ENCODE peak calls at places on chromosomes 4 and X, in ten cellular contexts. O is SJSA1, K is vagina, H is K562, Q is fibroblast of lung, M is heart right ventricle, E is ovary, V is gastrocnemius medialis, G is cardiac muscle cell, X is body of pancreas. C is an unnamed sample.

GRCh38 chr4:108372678-108373077 is 203.9 kb upstream of the LEF1 start:
- DNase-seq in G (no peak), M (no peak), K (no peak), H (no peak), Q (no peak), X (no peak), E (no peak), O (no peak), V (no peak), C (no peak)

GRCh38 chrX:136260801-136261200 is 9.6 kb upstream of the MAP7D3 start:
- DNase-seq in O (peak; percentile 64), X (no peak), H (no peak), Q (peak; percentile 78), M (no peak), V (no peak), E (no peak), G (peak; percentile 54), K (no peak), C (no peak)

GRCh38 chr4:99394913-99395312 is 40.2 kb downstream of the ADH7 start:
- DNase-seq in O (no peak), M (no peak), Q (peak; percentile 65), H (no peak), K (no peak), G (peak; percentile 42), E (no peak), V (no peak), X (no peak), C (peak; percentile 32)

GRCh38 chr4:84878090-84878489 is 88.4 kb downstream of the WDFY3 start:
- DNase-seq in X (no peak), K (no peak), E (no peak), M (no peak), Q (peak; percentile 72), V (no peak), G (peak; percentile 73), H (no peak), O (peak; percentile 52), C (no peak)

GRCh38 chr4:118927976-118928375 is 39.3 kb downstream of the SYNPO2 start:
- DNase-seq in M (peak; percentile 38), K (no peak), G (peak; percentile 60), O (no peak), H (no peak), X (no peak), Q (no peak), E (peak; percentile 68), V (no peak), C (peak; percentile 31)

GRCh38 chrX:134244043-134244442 is 7.1 kb downstream of the CCDC160 start:
- DNase-seq in O (no peak), H (no peak), G (peak; percentile 6), M (no peak), V (no peak), X (no peak), E (no peak), K (no peak), Q (peak; percentile 62), C (no peak)

GRCh38 chr4:38674206-38675144 is 10.5 kb downstream of the KLF3 start:
- DNase-seq in K (no peak), Q (no peak), H (peak; percentile 72), X (no peak), G (no peak), M (no peak), V (no peak), O (no peak), E (no peak), C (peak; percentile 67)

GRCh38 chr4:48906283-48907173 is at the start of gene OCIAD2:
- DNase-seq in G (peak; percentile 39), V (no peak), O (peak; percentile 44), E (peak; percentile 37), Q (peak; percentile 39), M (peak; percentile 50), X (peak; percentile 83), K (no peak), H (no peak), C (peak; percentile 90)

GRCh38 chr4:1366371-1367229 is 19.6 kb downstream of the UVSSA start:
- DNase-seq in E (no peak), O (no peak), M (peak; percentile 10), G (no peak), Q (no peak), H (no peak), X (peak; percentile 9), K (no peak), V (no peak), C (no peak)

GRCh38 chr4:138643827-138644226 is 371.8 kb upstream of the NOCT start:
- DNase-seq in E (no peak), G (peak; percentile 25), M (no peak), X (no peak), Q (peak; percentile 15), O (no peak), K (no peak), V (no peak), H (no peak), C (no peak)

GRCh38 chr4:76301068-76301774 is 5.3 kb upstream of the STBD1 start:
- DNase-seq in M (no peak), Q (peak; percentile 83), V (peak; percentile 88), E (no peak), X (peak; percentile 41), K (no peak), G (peak; percentile 48), O (peak; percentile 54), H (peak; percentile 94), C (peak; percentile 39)

GRCh38 chrX:318739-319578 is at the start of gene GTPBP6:
- DNase-seq in X (peak; percentile 100), H (peak; percentile 98), V (peak; percentile 100), E (peak; percentile 99), K (peak; percentile 99), Q (peak; percentile 100), O (peak; percentile 99), M (peak; percentile 99), G (peak; percentile 100), C (peak; percentile 100)

GRCh38 chr4:144819591-144819990 is 173.6 kb downstream of the HHIP start:
- DNase-seq in E (no peak), O (no peak), G (no peak), X (no peak), Q (no peak), H (no peak), K (no peak), V (no peak), M (no peak), C (no peak)

GRCh38 chrX:118231464-118231863 is 114.4 kb upstream of the WDR44 start:
- DNase-seq in V (no peak), Q (peak; percentile 49), K (no peak), H (no peak), G (peak; percentile 40), X (no peak), O (no peak), M (no peak), E (no peak), C (no peak)

GRCh38 chrX:21153503-21153902 is 220.7 kb upstream of the CNKSR2 start:
- DNase-seq in V (peak; percentile 45), Q (peak; percentile 13), G (peak; percentile 42), O (no peak), X (no peak), K (no peak), E (no peak), M (no peak), H (no peak), C (no peak)

GRCh38 chr4:19748470-19748869 is 503.2 kb upstream of the SLIT2 start:
- DNase-seq in G (peak; percentile 96), H (no peak), Q (peak; percentile 98), O (no peak), E (no peak), M (no peak), X (no peak), K (no peak), V (peak; percentile 34), C (no peak)

GRCh38 chr4:55378617-55379467 is 16.9 kb upstream of the TMEM165 start:
- DNase-seq in V (no peak), E (no peak), O (peak; percentile 57), Q (no peak), K (no peak), X (peak; percentile 70), G (no peak), M (no peak), H (no peak), C (peak; percentile 88)

GRCh38 chr4:76968937-76969336 is 19.4 kb downstream of the SEPTIN11 start:
- DNase-seq in E (no peak), Q (no peak), K (no peak), O (no peak), G (no peak), M (no peak), V (no peak), H (no peak), X (no peak), C (no peak)

GRCh38 chrX:10039821-10040793 is 72.9 kb downstream of the CLDN34 start:
- DNase-seq in O (no peak), H (no peak), M (no peak), V (no peak), Q (peak; percentile 20), G (no peak), K (no peak), X (no peak), E (no peak), C (no peak)
- H3K4me3 ChIP-seq in O (no peak overlapping the region), H (no peak overlapping the region), M (no peak overlapping the region), V (no peak overlapping the region), Q (no peak overlapping the region), G (no peak overlapping the region), K (no peak overlapping the region), X (no peak overlapping the region), E (no peak overlapping the region), C (no peak overlapping the region)

DNA sequence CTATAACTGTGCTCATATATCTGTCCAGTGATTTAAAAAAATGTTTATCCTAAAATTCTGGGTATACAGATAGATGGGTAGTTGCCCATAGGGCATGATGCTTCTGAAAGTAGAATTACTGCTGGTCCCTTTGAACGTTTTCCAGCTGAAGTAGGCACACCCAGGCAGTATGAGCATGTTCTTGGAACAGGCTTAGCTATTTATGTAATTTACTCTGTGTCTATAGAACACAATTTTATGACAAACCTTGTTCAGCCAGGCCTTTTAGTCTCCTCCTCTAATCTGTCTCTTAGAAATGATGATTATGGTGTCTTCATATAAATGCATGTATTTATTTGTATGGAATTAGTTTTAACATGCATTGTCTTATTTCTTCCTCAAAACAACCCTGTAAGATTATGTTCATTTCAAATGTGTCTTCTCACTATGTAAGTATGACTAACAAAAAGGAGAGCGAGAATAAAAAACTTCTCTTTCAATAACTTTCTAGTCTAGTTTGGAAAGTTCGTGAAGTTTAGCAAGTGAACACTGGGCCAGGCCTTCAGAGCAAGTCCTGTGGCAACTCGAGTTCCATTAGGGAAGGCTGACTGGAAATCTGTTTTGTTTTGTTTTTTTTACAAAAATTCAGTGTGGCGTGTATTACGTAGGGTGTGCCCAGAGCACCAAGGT is 142.0 kb downstream of the AFF1 start:
- DNase-seq in K (no peak), M (no peak), H (no peak), V (no peak), Q (no peak), O (no peak), E (no peak), X (no peak), G (no peak), C (no peak)
- H3K4me1 ChIP-seq in K (peaks cover 97% of the 10 kb centered on the region), M (peaks cover 8% of the 10 kb centered on the region), H (peaks cover 17% of the 10 kb centered on the region), V (peaks cover 89% of the 10 kb centered on the region), Q (peaks cover 11% of the 10 kb centered on the region), O (peaks cover 33% of the 10 kb centered on the region), E (peaks cover 17% of the 10 kb centered on the region), X (peaks cover 51% of the 10 kb centered on the region), G (peaks cover 31% of the 10 kb centered on the region), C (no peaks in the 10 kb centered on the region)

GRCh38 chrX:41889317-41890025 is 33.9 kb downstream of the CASK start:
- DNase-seq in K (no peak), H (no peak), Q (peak; percentile 60), X (no peak), M (no peak), V (no peak), G (peak; percentile 11), O (no peak), E (no peak), C (peak; percentile 28)
- H3K27me3 ChIP-seq in K (no peaks in the 10 kb centered on the region), H (no peaks in the 10 kb centered on the region), Q (no peaks in the 10 kb centered on the region), X (no peaks in the 10 kb centered on the region), M (no peaks in the 10 kb centered on the region), V (no peaks in the 10 kb centered on the region), G (no peaks in the 10 kb centered on the region), O (no peaks in the 10 kb centered on the region), E (no peaks in the 10 kb centered on the region), C (no peaks in the 10 kb centered on the region)

GRCh38 chr4:184396570-184397515 is 77.5 kb downstream of the IRF2 start:
- DNase-seq in G (no peak), X (no peak), H (no peak), Q (no peak), V (no peak), K (no peak), O (no peak), M (no peak), E (no peak), C (no peak)
- H3K4me3 ChIP-seq in G (no peak overlapping the region), X (no peak overlapping the region), H (no peak overlapping the region), Q (no peak overlapping the region), V (no peak overlapping the region), K (no peak overlapping the region), O (no peak overlapping the region), M (no peak overlapping the region), E (no peak overlapping the region), C (no peak overlapping the region)